ENCODE peak calls at places on chromosome 19, in four cellular contexts. H is GM13977, M is AG09309, B is tibial nerve. I is an unnamed sample.

GRCh38 chr19:48194041-48194871 is 23.8 kb downstream of the ZSWIM9 start:
- DNase-seq in H (peak), M (no peak), B (no peak), I (peak)

GRCh38 chr19:1313695-1314613 is 28.3 kb downstream of the EFNA2 start:
- DNase-seq in H (no peak), M (no peak), B (no peak), I (no peak)

GRCh38 chr19:12202250-12202649 is 39.4 kb downstream of the ZNF136 start:
- DNase-seq in H (no peak), M (no peak), B (no peak), I (no peak)

GRCh38 chr19:14432817-14433453 is at the start of gene PKN1:
- DNase-seq in H (peak), M (no peak), B (no peak), I (peak)

GRCh38 chr19:34120846-34121639 is 51.3 kb upstream of the LSM14A start:
- DNase-seq in H (peak), M (no peak), B (peak), I (peak)

GRCh38 chr19:45103625-45104319 is 10.8 kb downstream of the PPP1R37 start:
- DNase-seq in H (no peak), M (no peak), B (no peak), I (no peak)

GRCh38 chr19:51777570-51778460 is 16.8 kb downstream of the FPR2 start:
- DNase-seq in H (peak), M (peak), B (peak), I (peak)

GRCh38 chr19:29364224-29364726 is 151.3 kb upstream of the UQCRFS1 start:
- DNase-seq in H (no peak), M (no peak), B (no peak), I (no peak)

GRCh38 chr19:33388231-33388816 is 14.8 kb downstream of the CEBPG start:
- DNase-seq in H (no peak), M (no peak), B (no peak), I (peak)

GRCh38 chr19:32266453-32266852 is 79.0 kb upstream of the ZNF507 start:
- DNase-seq in H (no peak), M (no peak), B (no peak), I (no peak)

GRCh38 chr19:3115916-3116602 is 19.8 kb upstream of the GNA15 start:
- DNase-seq in H (no peak), M (no peak), B (no peak), I (no peak)

GRCh38 chr19:3538965-3539742 is at the start of gene TEKTIP1:
- DNase-seq in H (no peak), M (no peak), B (no peak), I (no peak)

GRCh38 chr19:768424-768823 is 17.5 kb downstream of the MISP start:
- DNase-seq in H (no peak), M (peak), B (no peak), I (no peak)

GRCh38 chr19:41219924-41220567 is 1.0 kb downstream of the AXL start:
- DNase-seq in H (no peak), M (no peak), B (no peak), I (no peak)

GRCh38 chr19:45511074-45511473 is 3.8 kb downstream of the VASP start:
- DNase-seq in H (no peak), M (no peak), B (no peak), I (no peak)

GRCh38 chr19:32675720-32676185 is at the start of gene RGS9BP:
- DNase-seq in H (peak), M (no peak), B (peak), I (peak)

GRCh38 chr19:40403262-40403984 is 9.8 kb downstream of the PRX start:
- DNase-seq in H (peak), M (peak), B (peak), I (peak)

GRCh38 chr19:29988351-29988750 is 46.3 kb downstream of the URI1 start:
- DNase-seq in H (no peak), M (no peak), B (no peak), I (no peak)

GRCh38 chr19:18361646-18362045 is 21.2 kb downstream of the PGPEP1 start:
- DNase-seq in H (no peak), M (no peak), B (no peak), I (no peak)

GRCh38 chr19:12778905-12779161 is 3.5 kb upstream of the HOOK2 start:
- DNase-seq in H (no peak), M (no peak), B (no peak), I (no peak)

GRCh38 chr19:51327066-51327985 is 14.6 kb downstream of the VSIG10L start:
- DNase-seq in H (peak), M (no peak), B (no peak), I (peak)

GRCh38 chr19:31344403-31344802 is 4.8 kb downstream of the TSHZ3 start:
- DNase-seq in H (no peak), M (no peak), B (no peak), I (no peak)

GRCh38 chr19:45069056-45069455 is 7.2 kb downstream of the ZNF296 start:
- DNase-seq in H (no peak), M (no peak), B (no peak), I (no peak)

GRCh38 chr19:57389730-57390598 is at the start of gene ZNF548:
- DNase-seq in H (peak), M (peak), B (peak), I (peak)
- TF ChIP-seq CTCF in H (no peak), M (no peak), B (no peak), I (peak)

DNA sequence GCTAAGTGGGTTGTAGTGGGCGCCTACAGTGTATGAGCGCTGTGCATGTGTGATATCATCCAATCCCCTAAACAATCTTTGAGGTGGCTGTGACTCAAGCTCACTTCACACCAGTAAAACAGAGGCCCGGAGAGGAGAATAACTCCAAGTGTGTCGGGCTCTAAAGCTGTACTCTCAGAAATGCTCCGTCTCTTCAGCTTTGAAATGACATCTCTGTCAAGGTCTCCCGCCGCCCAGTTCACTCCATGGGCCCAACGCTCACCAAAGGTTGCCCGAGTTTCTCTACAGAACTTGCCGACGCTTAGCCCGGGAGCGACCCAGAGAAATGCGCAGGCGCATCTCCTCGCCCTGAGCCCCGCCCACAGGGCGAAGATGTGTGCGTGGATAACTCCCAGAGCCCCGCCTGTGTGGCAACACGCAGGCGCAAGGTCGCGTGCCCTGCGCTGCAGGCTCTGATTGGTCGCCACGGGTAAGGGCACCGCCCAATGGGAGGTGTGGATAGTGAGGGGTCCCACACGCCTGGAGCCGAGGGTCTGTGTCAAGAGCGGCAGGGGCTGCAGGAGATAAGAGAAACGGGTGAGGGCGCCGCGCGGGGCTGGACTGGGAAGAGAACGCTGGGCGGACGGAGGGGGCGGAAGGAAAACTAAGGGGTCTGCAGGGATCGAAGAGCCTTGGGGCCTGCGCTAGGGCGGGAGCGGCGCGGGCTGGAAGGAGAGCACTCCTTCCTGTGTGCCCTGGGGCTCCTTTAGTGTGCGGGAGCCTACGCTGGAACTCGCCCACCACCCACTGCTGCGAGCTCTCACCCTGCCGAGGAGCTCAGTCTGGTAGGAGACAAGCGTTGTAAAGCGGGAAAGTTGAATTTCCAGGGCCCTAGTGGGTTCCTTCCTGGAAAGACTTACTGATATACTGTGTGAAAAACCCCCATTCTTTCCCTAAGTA is at the start of gene ZNF526:
- DNase-seq in H (peak), M (peak), B (peak), I (peak)
- TF ChIP-seq CTCF in H (no peak), M (no peak), B (no peak), I (no peak)

GRCh38 chr19:7928741-7929701 is 3.1 kb upstream of the CTXN1 start:
- DNase-seq in H (peak), M (peak), B (peak), I (peak)
- TF ChIP-seq CTCF in H (peak), M (peak), B (no peak), I (peak)

GRCh38 chr19:38361633-38362075 is 12.7 kb upstream of the PSMD8 start:
- DNase-seq in H (peak), M (no peak), B (peak), I (peak)
- TF ChIP-seq CTCF in H (peak), M (peak), B (no peak), I (no peak)

GRCh38 chr19:38478273-38478971 is 44.9 kb downstream of the RYR1 start:
- DNase-seq in H (no peak), M (no peak), B (no peak), I (no peak)
- TF ChIP-seq CTCF in H (no peak), M (peak), B (no peak), I (peak)

DNA sequence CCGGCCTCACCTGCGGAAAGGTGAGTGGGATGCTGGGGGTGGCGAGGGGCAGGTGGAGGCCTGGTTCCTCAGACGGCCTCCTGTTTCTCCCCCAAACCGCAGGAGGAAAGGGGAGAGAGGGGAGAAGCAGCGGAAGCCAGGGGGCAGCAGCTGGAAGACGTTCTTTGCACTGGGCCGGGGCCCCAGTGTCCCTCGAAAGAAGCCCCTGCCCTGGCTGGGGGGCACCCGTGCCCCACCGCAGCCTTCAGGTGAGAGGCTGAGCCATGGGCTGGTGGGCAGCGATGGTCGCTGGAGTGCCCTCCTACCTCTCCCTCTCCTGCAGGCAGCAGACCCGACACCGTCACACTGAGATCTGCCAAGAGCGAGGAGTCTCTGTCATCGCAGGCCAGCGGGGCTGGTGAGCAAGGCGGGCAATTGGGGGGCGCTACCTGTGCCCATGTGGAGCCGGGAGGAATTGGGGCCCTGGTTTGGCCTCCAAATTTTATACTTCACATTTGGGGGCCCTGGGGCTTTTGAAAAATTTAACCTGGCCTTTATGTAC is 9.8 kb downstream of the ARHGAP33 start:
- DNase-seq in H (no peak), M (no peak), B (no peak), I (no peak)
- TF ChIP-seq CTCF in H (no peak), M (no peak), B (no peak), I (no peak)

GRCh38 chr19:4548238-4548584 is 8.4 kb upstream of the LRG1 start:
- DNase-seq in H (no peak), M (no peak), B (no peak), I (no peak)

GRCh38 chr19:4550018-4550417 is 9.5 kb downstream of the SEMA6B start:
- DNase-seq in H (no peak), M (no peak), B (no peak), I (no peak)

GRCh38 chr19:4550479-4551050 is 8.9 kb downstream of the SEMA6B start:
- DNase-seq in H (no peak), M (no peak), B (no peak), I (no peak)

GRCh38 chr19:4543856-4544647 is 4.2 kb upstream of the LRG1 start:
- DNase-seq in H (no peak), M (no peak), B (no peak), I (no peak)

GRCh38 chr19:4547303-4548237 is 7.7 kb upstream of the LRG1 start:
- DNase-seq in H (no peak), M (no peak), B (no peak), I (no peak)
- TF ChIP-seq CTCF in H (peak), M (peak), B (no peak), I (peak)

GRCh38 chr19:19711306-19711933 is 21.5 kb downstream of the ZNF14 start:
- DNase-seq in H (no peak), M (no peak), B (no peak), I (no peak)

GRCh38 chr19:19711934-19712828 is 20.7 kb downstream of the ZNF14 start:
- DNase-seq in H (no peak), M (no peak), B (no peak), I (no peak)

GRCh38 chr19:19704836-19705235 is 28.1 kb downstream of the ZNF14 start:
- DNase-seq in H (no peak), M (no peak), B (no peak), I (no peak)

GRCh38 chr19:19710506-19710905 is 22.4 kb downstream of the ZNF14 start:
- DNase-seq in H (no peak), M (no peak), B (no peak), I (no peak)
- TF ChIP-seq CTCF in H (no peak), M (no peak), B (no peak), I (no peak)